ENCODE peak calls at places on chromosomes 16 and 17, in ten cellular contexts. Y is PC-9, A is A549, H is stomach, C is GM23338, E is left ventricle myocardium inferior, I is SK-N-SH, D is HepG2, V is gastrocnemius medialis, R is heart right ventricle. N is an unnamed sample. For H3K4me1, the result is how much of the 10 kb centered on the place peaks cover.

GRCh38 chr16:83561876-83562275 is 245.9 kb upstream of the HSBP1 start:
- DNase-seq in Y (no peak), A (no peak), H (no peak), C (peak), E (no peak), I (no peak), D (peak), V (no peak), R (no peak), N (peak)

GRCh38 chr17:63309021-63309420 is 137.1 kb downstream of the CYB561 start:
- DNase-seq in Y (no peak), A (peak), H (no peak), C (no peak), E (no peak), I (no peak), D (no peak), V (no peak), R (no peak), N (no peak)

GRCh38 chr17:74040729-74041128 is 162.7 kb upstream of the RPL38 start:
- DNase-seq in Y (no peak), A (no peak), H (no peak), C (no peak), E (no peak), I (no peak), D (no peak), V (no peak), R (no peak), N (no peak)

GRCh38 chr17:81832608-81833159 is 407 bp downstream of the MCRIP1 start:
- DNase-seq in Y (no peak), A (no peak), H (no peak), C (peak), E (peak), I (peak), D (no peak), V (no peak), R (no peak), N (peak)

GRCh38 chr17:647340-648197 is 67.1 kb downstream of the VPS53 start:
- DNase-seq in Y (no peak), A (no peak), H (no peak), C (peak), E (no peak), I (no peak), D (no peak), V (no peak), R (no peak), N (no peak)

GRCh38 chr16:14658063-14658462 is 25.3 kb downstream of the BFAR start:
- DNase-seq in Y (no peak), A (no peak), H (no peak), C (no peak), E (no peak), I (no peak), D (no peak), V (no peak), R (no peak), N (no peak)

GRCh38 chr16:10877472-10877946 is 507 bp downstream of the CIITA start:
- DNase-seq in Y (no peak), A (no peak), H (no peak), C (peak), E (no peak), I (no peak), D (no peak), V (no peak), R (no peak), N (no peak)

GRCh38 chr17:56121661-56122060 is 31.6 kb upstream of the ANKFN1 start:
- DNase-seq in Y (no peak), A (no peak), H (no peak), C (peak), E (no peak), I (no peak), D (no peak), V (no peak), R (no peak), N (no peak)

GRCh38 chr16:30187971-30188561 is 4.7 kb downstream of the CORO1A start:
- DNase-seq in Y (no peak), A (no peak), H (no peak), C (peak), E (no peak), I (no peak), D (no peak), V (no peak), R (peak), N (peak)

GRCh38 chr16:56994311-56994710 is 5.0 kb downstream of the NLRC5 start:
- DNase-seq in Y (no peak), A (no peak), H (no peak), C (no peak), E (no peak), I (no peak), D (no peak), V (no peak), R (no peak), N (no peak)

GRCh38 chr16:50771366-50771765 is 29.5 kb downstream of the CYLD start:
- DNase-seq in Y (no peak), A (no peak), H (no peak), C (no peak), E (no peak), I (no peak), D (no peak), V (no peak), R (no peak), N (no peak)

DNA sequence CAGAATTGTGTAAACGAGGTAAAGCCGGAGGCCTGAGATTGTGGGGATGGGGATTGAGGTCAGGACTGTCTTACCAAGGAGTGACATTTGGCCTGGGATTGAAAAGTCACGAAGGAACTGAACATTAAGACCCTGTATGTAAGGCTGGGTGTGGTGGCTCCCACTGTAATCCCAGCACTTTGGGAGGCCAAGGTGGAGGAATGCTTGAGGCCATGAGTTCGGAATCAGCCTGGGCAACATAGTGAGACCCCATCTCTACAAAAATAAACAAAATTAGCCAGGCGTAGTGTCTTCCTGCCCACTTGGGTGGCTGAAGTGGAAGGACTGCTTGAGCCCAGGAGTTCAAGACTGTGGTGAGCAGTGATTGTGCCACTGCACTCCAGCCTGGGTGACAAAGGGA is 75.5 kb downstream of the JPH3 start:
- DNase-seq in Y (no peak), A (no peak), H (no peak), C (no peak), E (no peak), I (no peak), D (no peak), V (no peak), R (no peak), N (no peak)
- TF ChIP-seq CTCF in Y (no peak), A (no peak), H (no peak), C (no peak), E (no peak), I (no peak), D (no peak), V (no peak), R (no peak), N (no peak)

GRCh38 chr16:72124148-72124547 is 30.5 kb downstream of the DHX38 start:
- DNase-seq in Y (no peak), A (no peak), H (no peak), C (no peak), E (no peak), I (no peak), D (no peak), V (no peak), R (no peak), N (no peak)
- H3K4me1 ChIP-seq in Y (under half), A (under half), H (under half), C (under half), E (under half), I (under half), D (under half), V (under half), R (under half), N (under half)

DNA sequence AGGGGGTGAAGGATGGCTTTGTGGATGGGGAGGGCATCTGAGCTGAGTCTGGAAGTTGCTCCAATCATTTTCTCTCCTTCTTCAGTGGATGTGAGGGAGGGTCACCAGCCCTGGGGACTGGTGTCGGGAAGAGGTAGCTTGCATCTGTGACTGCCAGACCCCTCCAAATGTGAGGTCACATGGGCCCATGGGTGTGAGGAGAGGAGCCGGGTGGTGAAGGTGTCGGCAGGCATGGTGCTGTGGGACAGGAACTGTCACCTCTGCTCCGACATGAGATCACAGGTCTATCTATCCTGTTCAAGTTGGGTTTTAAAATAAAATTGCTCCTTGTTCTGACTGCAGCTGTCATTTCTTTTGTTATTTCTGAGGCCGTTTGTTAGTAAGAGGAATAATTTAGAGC is 351.1 kb downstream of the CPPED1 start:
- DNase-seq in Y (no peak), A (no peak), H (no peak), C (no peak), E (no peak), I (no peak), D (no peak), V (no peak), R (no peak), N (no peak)
- H3K4me3 ChIP-seq in Y (no peak), A (no peak), H (no peak), C (no peak), E (no peak), I (no peak), D (no peak), V (no peak), R (no peak), N (no peak)

GRCh38 chr17:65918921-65919546 is 272.9 kb downstream of the CEP112 start:
- DNase-seq in Y (no peak), A (no peak), H (no peak), C (peak), E (no peak), I (no peak), D (peak), V (no peak), R (no peak), N (no peak)
- TF ChIP-seq CTCF in Y (no peak), A (no peak), H (no peak), C (peak), E (peak), I (peak), D (peak), V (no peak), R (peak), N (no peak)

GRCh38 chr17:17696871-17697633 is 15.8 kb downstream of the RAI1 start:
- DNase-seq in Y (peak), A (no peak), H (peak), C (no peak), E (peak), I (no peak), D (no peak), V (no peak), R (no peak), N (no peak)
- H3K4me1 ChIP-seq in Y (half or more), A (half or more), H (half or more), C (half or more), E (half or more), I (half or more), D (half or more), V (half or more), R (half or more), N (half or more)

GRCh38 chr16:31699601-31700000 is 171.9 kb downstream of the AHSP start:
- DNase-seq in Y (no peak), A (no peak), H (no peak), C (no peak), E (no peak), I (no peak), D (no peak), V (no peak), R (no peak), N (no peak)

GRCh38 chr16:31701734-31702133 is 171.9 kb upstream of the ZNF267 start:
- DNase-seq in Y (no peak), A (no peak), H (no peak), C (no peak), E (no peak), I (no peak), D (no peak), V (no peak), R (no peak), N (no peak)

GRCh38 chr16:31698901-31699300 is 171.2 kb downstream of the AHSP start:
- DNase-seq in Y (no peak), A (no peak), H (no peak), C (no peak), E (no peak), I (no peak), D (no peak), V (no peak), R (no peak), N (no peak)

GRCh38 chr16:31700530-31701388 is 172.8 kb upstream of the ZNF267 start:
- DNase-seq in Y (peak), A (peak), H (peak), C (peak), E (peak), I (peak), D (peak), V (peak), R (peak), N (peak)

DNA sequence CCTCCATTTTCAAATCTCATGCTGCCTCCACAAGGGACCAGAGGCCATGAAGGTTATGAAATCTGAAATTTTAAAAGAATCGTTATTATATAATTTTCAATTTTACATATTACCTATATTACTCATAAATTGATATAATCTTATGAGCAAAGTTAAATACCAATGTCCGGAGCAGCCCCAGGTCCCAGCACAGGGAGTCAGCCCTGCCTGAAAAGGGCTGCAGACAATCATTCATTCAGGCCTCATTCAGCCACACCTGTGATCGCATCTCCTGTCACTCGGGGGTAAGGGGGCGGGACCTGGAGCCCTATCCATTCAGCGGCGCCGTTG is 172.5 kb downstream of the AHSP start:
- DNase-seq in Y (peak), A (no peak), H (no peak), C (no peak), E (no peak), I (peak), D (no peak), V (no peak), R (no peak), N (no peak)
- H3K4me3 ChIP-seq in Y (peak), A (peak), H (peak), C (peak), E (peak), I (peak), D (peak), V (peak), R (peak), N (peak)

GRCh38 chr17:20009052-20009301 is 182 bp upstream of the SPECC1 start:
- DNase-seq in Y (no peak), A (no peak), H (no peak), C (peak), E (no peak), I (no peak), D (no peak), V (no peak), R (no peak), N (no peak)

GRCh38 chr17:20008242-20009051 is 712 bp upstream of the SPECC1 start:
- DNase-seq in Y (no peak), A (peak), H (no peak), C (peak), E (peak), I (peak), D (no peak), V (no peak), R (peak), N (peak)

GRCh38 chr17:20010886-20011402 is 1.8 kb downstream of the SPECC1 start:
- DNase-seq in Y (no peak), A (no peak), H (no peak), C (no peak), E (no peak), I (no peak), D (no peak), V (no peak), R (no peak), N (no peak)

GRCh38 chr17:20009302-20010098 is at the start of gene SPECC1:
- DNase-seq in Y (peak), A (peak), H (peak), C (peak), E (peak), I (peak), D (peak), V (peak), R (peak), N (peak)

DNA sequence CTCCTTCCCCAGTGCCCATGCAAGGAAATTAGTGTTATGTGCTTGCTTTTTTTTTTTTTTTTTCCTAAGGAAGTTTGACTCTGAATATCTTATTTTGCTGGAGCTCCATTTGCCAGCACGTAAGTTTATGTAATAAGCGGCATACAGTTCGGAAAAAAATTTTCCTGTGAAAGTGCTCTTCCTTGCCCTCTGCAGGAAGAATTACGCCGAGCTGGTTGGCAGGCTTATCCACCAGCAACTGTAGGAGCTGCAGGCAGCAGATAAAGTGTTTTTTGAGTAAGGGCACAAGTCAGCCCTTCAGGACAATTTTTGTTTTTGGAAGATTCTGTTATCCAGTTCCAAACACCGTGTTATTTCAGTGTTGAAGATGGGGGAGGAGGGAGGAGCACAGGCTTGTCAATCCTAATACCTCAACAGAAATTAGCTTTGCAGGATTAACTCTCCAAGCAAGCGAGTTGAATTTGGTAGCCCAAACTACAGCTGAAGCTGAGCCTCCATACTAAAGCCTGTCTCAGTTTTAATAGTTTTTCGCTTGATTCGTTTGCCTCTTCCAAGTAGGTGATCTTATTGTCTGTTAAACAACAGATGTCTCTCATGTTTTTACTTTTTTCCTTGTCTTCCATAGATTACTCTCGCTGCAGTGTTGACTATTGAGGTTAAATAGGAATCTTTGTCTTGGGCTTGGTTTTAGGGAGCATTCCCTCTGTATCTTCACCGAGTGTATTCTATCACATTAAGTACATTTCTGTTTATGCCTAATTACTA is 1.1 kb downstream of the SPECC1 start:
- DNase-seq in Y (peak), A (peak), H (peak), C (peak), E (peak), I (peak), D (peak), V (no peak), R (peak), N (peak)
- TF ChIP-seq CTCF in Y (peak), A (peak), H (peak), C (peak), E (peak), I (peak), D (no peak), V (peak), R (peak), N (no peak)

DNA sequence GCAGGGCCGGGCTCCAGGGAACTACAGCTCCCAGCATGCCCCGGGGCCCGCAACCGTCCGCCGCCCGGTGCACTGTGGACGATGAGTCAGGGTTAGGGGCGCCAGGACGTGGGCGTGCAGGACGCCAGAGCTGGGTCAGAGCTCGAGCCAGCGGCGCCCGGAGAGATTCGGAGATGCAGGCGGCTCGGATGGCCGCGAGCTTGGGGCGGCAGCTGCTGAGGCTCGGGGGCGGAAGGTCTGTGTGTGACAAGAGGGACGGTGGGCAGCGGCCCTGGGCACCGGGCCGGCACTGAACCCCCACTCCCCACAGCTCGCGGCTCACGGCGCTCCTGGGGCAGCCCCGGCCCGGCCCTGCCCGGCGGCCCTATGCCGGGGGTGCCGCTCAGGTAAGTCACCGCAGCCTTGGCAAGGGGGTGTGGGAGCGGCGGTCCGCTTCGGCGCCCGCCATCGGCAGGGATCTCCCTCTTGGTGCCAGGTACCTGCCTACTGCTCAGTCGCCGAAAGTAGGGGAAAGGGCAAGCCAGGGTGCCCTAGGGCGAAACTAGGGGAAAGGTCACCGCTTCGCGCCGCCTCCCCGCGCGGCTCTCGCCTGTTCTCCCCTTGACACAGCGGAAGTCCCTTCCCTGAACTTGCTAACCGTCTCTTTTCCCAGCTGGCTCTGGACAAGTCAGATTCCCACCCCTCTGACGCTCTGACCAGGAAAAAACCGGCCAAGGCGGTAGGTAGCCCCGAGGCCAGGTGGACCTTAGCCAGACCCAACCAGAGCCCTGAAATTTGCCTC is at the start of the genes ACADVL and DLG4:
- DNase-seq in Y (peak), A (peak), H (peak), C (peak), E (peak), I (peak), D (peak), V (peak), R (peak), N (peak)
- H3K4me1 ChIP-seq in Y (under half), A (half or more), H (half or more), C (under half), E (half or more), I (half or more), D (half or more), V (half or more), R (half or more), N (under half)

DNA sequence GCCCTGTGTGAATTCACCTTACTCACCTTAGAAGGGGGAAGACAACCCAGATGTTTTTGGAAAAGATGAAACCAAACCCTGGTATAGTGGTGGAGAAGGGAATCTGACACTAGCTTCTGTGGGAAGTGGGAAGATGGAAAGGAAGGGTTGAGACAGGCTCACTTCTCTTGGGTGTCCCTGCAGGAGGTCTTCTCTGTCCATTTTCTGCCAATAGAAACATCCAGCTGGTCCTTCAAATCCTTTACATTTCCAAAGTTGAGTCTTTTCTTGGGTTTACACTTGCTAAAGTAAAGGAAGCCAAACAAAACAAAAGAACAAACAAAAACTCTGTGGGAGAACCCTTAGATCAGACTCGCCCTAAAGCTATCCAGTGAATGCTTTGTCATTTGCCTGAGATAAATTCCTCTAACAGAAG is 10.2 kb downstream of the HOXB1 start:
- DNase-seq in Y (peak), A (peak), H (no peak), C (peak), E (no peak), I (no peak), D (no peak), V (no peak), R (no peak), N (no peak)
- H3K4me3 ChIP-seq in Y (no peak), A (no peak), H (no peak), C (peak), E (no peak), I (no peak), D (no peak), V (no peak), R (no peak), N (no peak)

N was measured in mucosa of descending colon.